ENCODE peak calls at places on chromosomes 7 and 10, in five cellular contexts. One of them, this sample, is unnamed.
A peak's percentile ranks its signal among the peaks of the same experiment; 100 is the strongest.

GRCh38 chr10:125578658-125579315 is 104.2 kb downstream of the TEX36 start:
- DNase-seq in HepG2: no peak
- DNase-seq in K562: no peak
- DNase-seq in SK-N-SH: no peak
- DNase-seq in GM12878: no peak
- DNase-seq in this sample: no peak

GRCh38 chr10:24908793-24909423 is 43.5 kb downstream of the PRTFDC1 start:
- DNase-seq in HepG2: peak; percentile 17
- DNase-seq in K562: no peak
- DNase-seq in SK-N-SH: no peak
- DNase-seq in GM12878: no peak
- DNase-seq in this sample: no peak

GRCh38 chr10:104317195-104318095 is 20.8 kb downstream of the ITPRIP start:
- DNase-seq in HepG2: no peak
- DNase-seq in K562: no peak
- DNase-seq in SK-N-SH: no peak
- DNase-seq in GM12878: no peak
- DNase-seq in this sample: no peak

GRCh38 chr7:147861058-147861716 is 729.4 kb upstream of the C7orf33 start:
- DNase-seq in HepG2: no peak
- DNase-seq in K562: no peak
- DNase-seq in SK-N-SH: no peak
- DNase-seq in GM12878: no peak
- DNase-seq in this sample: no peak

GRCh38 chr7:52708846-52709245 is 326.6 kb upstream of the POM121L12 start:
- DNase-seq in HepG2: no peak
- DNase-seq in K562: no peak
- DNase-seq in SK-N-SH: no peak
- DNase-seq in GM12878: no peak
- DNase-seq in this sample: no peak

GRCh38 chr10:63720072-63720537 is 198.9 kb downstream of the REEP3 start:
- DNase-seq in HepG2: peak; percentile 48
- DNase-seq in K562: peak; percentile 60
- DNase-seq in SK-N-SH: peak; percentile 27
- DNase-seq in GM12878: peak; percentile 25
- DNase-seq in this sample: peak; percentile 50

GRCh38 chr7:114422478-114423217 is 8.0 kb downstream of the FOXP2 start:
- DNase-seq in HepG2: no peak
- DNase-seq in K562: no peak
- DNase-seq in SK-N-SH: no peak
- DNase-seq in GM12878: no peak
- DNase-seq in this sample: no peak

GRCh38 chr10:124955872-124956271 is 13.9 kb downstream of the ZRANB1 start:
- DNase-seq in HepG2: no peak
- DNase-seq in K562: no peak
- DNase-seq in SK-N-SH: no peak
- DNase-seq in GM12878: no peak
- DNase-seq in this sample: no peak

GRCh38 chr7:127504715-127505114 is 80.7 kb downstream of the GCC1 start:
- DNase-seq in HepG2: peak; percentile 22
- DNase-seq in K562: peak; percentile 31
- DNase-seq in SK-N-SH: peak; percentile 42
- DNase-seq in GM12878: no peak
- DNase-seq in this sample: peak; percentile 29

GRCh38 chr10:81414038-81414437 is 461.0 kb upstream of the NRG3 start:
- DNase-seq in HepG2: no peak
- DNase-seq in K562: no peak
- DNase-seq in SK-N-SH: no peak
- DNase-seq in GM12878: no peak
- DNase-seq in this sample: no peak

GRCh38 chr10:103667390-103667789 is 173.9 kb downstream of the NEURL1 start:
- DNase-seq in HepG2: no peak
- DNase-seq in K562: peak; percentile 69
- DNase-seq in SK-N-SH: no peak
- DNase-seq in GM12878: no peak
- DNase-seq in this sample: no peak

GRCh38 chr7:36686499-36686898 is 37.8 kb downstream of the AOAH start:
- DNase-seq in HepG2: no peak
- DNase-seq in K562: no peak
- DNase-seq in SK-N-SH: no peak
- DNase-seq in GM12878: no peak
- DNase-seq in this sample: no peak

DNA sequence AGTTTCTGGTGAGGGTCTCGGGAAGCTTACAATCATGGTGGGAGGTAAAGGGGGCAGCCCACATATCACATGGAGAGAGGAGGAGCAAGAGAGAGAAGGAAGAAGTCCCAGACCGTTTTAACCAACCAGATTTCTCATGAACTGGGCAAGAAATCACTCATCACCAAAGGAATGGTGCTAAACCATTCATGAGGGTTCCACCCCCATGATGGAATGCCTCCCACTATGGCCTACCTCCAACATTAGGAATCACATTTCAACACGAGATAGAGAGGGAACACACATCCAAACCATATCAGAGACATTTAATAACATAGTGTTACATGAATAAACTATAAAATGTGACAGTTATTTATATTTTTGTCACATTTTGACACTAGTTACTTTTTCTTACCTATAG is 214.8 kb upstream of the MAGI2 start:
- DNase-seq in HepG2: no peak
- DNase-seq in K562: no peak
- DNase-seq in SK-N-SH: no peak
- DNase-seq in GM12878: no peak
- DNase-seq in this sample: no peak
- TF ChIP-seq REST in HepG2: no peak
- TF ChIP-seq REST in K562: no peak
- TF ChIP-seq REST in SK-N-SH: no peak
- TF ChIP-seq REST in GM12878: no peak
- TF ChIP-seq REST in this sample: no peak

DNA sequence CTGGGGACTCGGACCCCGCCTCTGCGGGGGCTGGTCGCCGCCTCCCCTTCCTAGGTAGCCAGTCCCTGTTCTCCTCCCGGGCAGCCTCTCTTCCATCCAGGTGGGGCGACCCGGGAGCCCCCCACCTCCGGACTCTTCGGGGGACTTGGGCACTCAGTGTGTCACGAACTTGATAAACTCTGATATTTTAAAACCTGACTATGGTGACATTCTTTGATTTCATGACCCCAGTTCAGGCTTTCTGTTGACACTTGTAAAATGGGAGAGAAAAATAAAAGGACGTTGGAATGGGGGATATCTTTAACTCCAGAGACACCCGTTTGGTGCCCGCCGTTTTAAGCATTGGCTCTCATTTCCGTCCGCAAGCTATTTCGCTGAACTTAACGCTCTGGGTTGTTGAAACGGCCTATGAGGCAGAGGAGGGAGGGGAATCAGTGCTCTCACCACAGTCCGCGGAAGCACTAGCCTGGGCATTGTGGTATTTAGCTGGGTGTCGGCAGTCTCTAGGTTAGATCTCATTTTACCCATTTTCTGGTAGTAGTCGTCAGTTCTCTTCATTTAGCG is 662 bp downstream of the VPS26A start:
- DNase-seq in HepG2: peak; percentile 54
- DNase-seq in K562: no peak
- DNase-seq in SK-N-SH: peak; percentile 44
- DNase-seq in GM12878: no peak
- DNase-seq in this sample: peak; percentile 76
- TF ChIP-seq POLR2AphosphoS5 in HepG2: no peak
- TF ChIP-seq POLR2AphosphoS5 in K562: no peak
- TF ChIP-seq POLR2AphosphoS5 in SK-N-SH: no peak
- TF ChIP-seq POLR2AphosphoS5 in GM12878: no peak
- TF ChIP-seq POLR2AphosphoS5 in this sample: no peak

DNA sequence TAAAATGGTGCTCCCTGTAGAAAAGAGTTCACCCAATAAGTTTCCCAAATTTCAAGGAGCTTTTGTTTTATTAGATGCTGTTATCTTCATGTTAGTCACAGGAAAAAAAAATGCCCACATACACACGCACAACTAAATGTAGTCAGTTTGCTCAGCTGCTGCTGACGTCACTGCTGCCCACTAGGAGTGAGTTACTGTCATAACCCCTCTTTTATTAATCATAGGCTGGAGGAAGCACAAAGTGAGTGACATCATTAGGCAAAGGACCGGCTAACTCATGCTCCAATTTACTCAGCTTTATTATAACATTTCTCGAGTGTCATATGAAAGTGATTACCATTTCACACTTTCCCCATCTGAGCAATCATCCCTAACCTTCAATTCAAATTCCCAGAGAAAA is 6.7 kb upstream of the INHBA start:
- DNase-seq in HepG2: no peak
- DNase-seq in K562: no peak
- DNase-seq in SK-N-SH: no peak
- DNase-seq in GM12878: no peak
- DNase-seq in this sample: no peak
- TF ChIP-seq GABPA in HepG2: no peak
- TF ChIP-seq GABPA in K562: no peak
- TF ChIP-seq GABPA in SK-N-SH: no peak
- TF ChIP-seq GABPA in GM12878: no peak
- TF ChIP-seq GABPA in this sample: no peak

GRCh38 chr10:72816565-72816964 is 77.0 kb upstream of the OIT3 start:
- DNase-seq in HepG2: peak; percentile 26
- DNase-seq in K562: no peak
- DNase-seq in SK-N-SH: no peak
- DNase-seq in GM12878: no peak
- DNase-seq in this sample: no peak
- TF ChIP-seq REST in HepG2: no peak
- TF ChIP-seq REST in K562: no peak
- TF ChIP-seq REST in SK-N-SH: no peak
- TF ChIP-seq REST in GM12878: no peak
- TF ChIP-seq REST in this sample: no peak

GRCh38 chr7:156640949-156641485 is 443 bp downstream of the RNF32 start:
- DNase-seq in HepG2: no peak
- DNase-seq in K562: no peak
- DNase-seq in SK-N-SH: no peak
- DNase-seq in GM12878: no peak
- DNase-seq in this sample: peak; percentile 33
- TF ChIP-seq POLR2AphosphoS5 in HepG2: no peak
- TF ChIP-seq POLR2AphosphoS5 in K562: peak; percentile 42
- TF ChIP-seq POLR2AphosphoS5 in SK-N-SH: no peak
- TF ChIP-seq POLR2AphosphoS5 in GM12878: no peak
- TF ChIP-seq POLR2AphosphoS5 in this sample: no peak